ENCODE peak calls at places on chromosomes 2 and 18, in six cellular contexts. One of them, this sample, is unnamed.

GRCh38 chr2:237130562-237131421 is 45.1 kb downstream of the COPS8 start:
- DNase-seq in NCI-H748 treated with DMSO at 0.1 percent for 48 hours: no peak
- DNase-seq in iris pigment epithelial cell: no peak
- DNase-seq in pancreas: no peak
- DNase-seq in mesenchymal stem cell: no peak
- DNase-seq in EH: no peak
- DNase-seq in this sample: no peak

GRCh38 chr18:68874361-68874760 is 76.5 kb downstream of the CCDC102B start:
- DNase-seq in NCI-H748 treated with DMSO at 0.1 percent for 48 hours: no peak
- DNase-seq in iris pigment epithelial cell: peak
- DNase-seq in pancreas: no peak
- DNase-seq in mesenchymal stem cell: peak
- DNase-seq in EH: peak
- DNase-seq in this sample: no peak

GRCh38 chr2:11669454-11670291 is at the start of gene NTSR2:
- DNase-seq in NCI-H748 treated with DMSO at 0.1 percent for 48 hours: no peak
- DNase-seq in iris pigment epithelial cell: peak
- DNase-seq in pancreas: peak
- DNase-seq in mesenchymal stem cell: peak
- DNase-seq in EH: peak
- DNase-seq in this sample: peak

GRCh38 chr2:74845217-74845751 is 11.4 kb downstream of the HK2 start:
- DNase-seq in NCI-H748 treated with DMSO at 0.1 percent for 48 hours: no peak
- DNase-seq in iris pigment epithelial cell: peak
- DNase-seq in pancreas: peak
- DNase-seq in mesenchymal stem cell: peak
- DNase-seq in EH: peak
- DNase-seq in this sample: no peak

GRCh38 chr2:204012081-204012653 is 75.6 kb downstream of the ICOS start:
- DNase-seq in NCI-H748 treated with DMSO at 0.1 percent for 48 hours: peak
- DNase-seq in iris pigment epithelial cell: peak
- DNase-seq in pancreas: no peak
- DNase-seq in mesenchymal stem cell: no peak
- DNase-seq in EH: peak
- DNase-seq in this sample: no peak

GRCh38 chr2:165794520-165794882 is 454 bp upstream of the GALNT3 start:
- DNase-seq in NCI-H748 treated with DMSO at 0.1 percent for 48 hours: peak
- DNase-seq in iris pigment epithelial cell: peak
- DNase-seq in pancreas: no peak
- DNase-seq in mesenchymal stem cell: peak
- DNase-seq in EH: peak
- DNase-seq in this sample: no peak

GRCh38 chr2:188380280-188380679 is 88.6 kb downstream of the GULP1 start:
- DNase-seq in NCI-H748 treated with DMSO at 0.1 percent for 48 hours: no peak
- DNase-seq in iris pigment epithelial cell: no peak
- DNase-seq in pancreas: no peak
- DNase-seq in mesenchymal stem cell: no peak
- DNase-seq in EH: no peak
- DNase-seq in this sample: no peak

GRCh38 chr2:231680284-231680991 is 27.9 kb upstream of the PTMA start:
- DNase-seq in NCI-H748 treated with DMSO at 0.1 percent for 48 hours: no peak
- DNase-seq in iris pigment epithelial cell: no peak
- DNase-seq in pancreas: peak
- DNase-seq in mesenchymal stem cell: peak
- DNase-seq in EH: peak
- DNase-seq in this sample: no peak

GRCh38 chr2:241951920-241952319 is 82.4 kb downstream of the RTP5 start:
- DNase-seq in NCI-H748 treated with DMSO at 0.1 percent for 48 hours: no peak
- DNase-seq in iris pigment epithelial cell: no peak
- DNase-seq in pancreas: no peak
- DNase-seq in mesenchymal stem cell: no peak
- DNase-seq in EH: no peak
- DNase-seq in this sample: no peak

GRCh38 chr2:236196366-236196765 is 28.2 kb upstream of the GBX2 start:
- DNase-seq in NCI-H748 treated with DMSO at 0.1 percent for 48 hours: no peak
- DNase-seq in iris pigment epithelial cell: no peak
- DNase-seq in pancreas: no peak
- DNase-seq in mesenchymal stem cell: no peak
- DNase-seq in EH: no peak
- DNase-seq in this sample: no peak

GRCh38 chr2:25125949-25126348 is 42.4 kb downstream of the POMC start:
- DNase-seq in NCI-H748 treated with DMSO at 0.1 percent for 48 hours: no peak
- DNase-seq in iris pigment epithelial cell: no peak
- DNase-seq in pancreas: no peak
- DNase-seq in mesenchymal stem cell: no peak
- DNase-seq in EH: no peak
- DNase-seq in this sample: no peak